ENCODE peak calls at places on chromosome 16, in four cellular contexts. One of them, this sample, is unnamed.

GRCh38 chr16:66746682-66747081 is 4.7 kb downstream of the DYNC1LI2 start:
- DNase-seq in IMR-90: no peak
- DNase-seq in stomach: no peak
- DNase-seq in ovary: no peak
- DNase-seq in this sample: no peak

GRCh38 chr16:23256440-23256839 is 45.7 kb upstream of the SCNN1B start:
- DNase-seq in stomach: no peak
- DNase-seq in IMR-90: no peak
- DNase-seq in ovary: no peak
- DNase-seq in this sample: no peak

GRCh38 chr16:53071748-53072301 is 17.0 kb downstream of the CHD9 start:
- DNase-seq in IMR-90: no peak
- DNase-seq in ovary: peak
- DNase-seq in stomach: no peak
- DNase-seq in this sample: peak

GRCh38 chr16:87160752-87161337 is 156.3 kb downstream of the C16orf95 start:
- DNase-seq in ovary: no peak
- DNase-seq in IMR-90: no peak
- DNase-seq in stomach: no peak
- DNase-seq in this sample: no peak

GRCh38 chr16:56780646-56781045 is 50.7 kb downstream of the NUP93 start:
- DNase-seq in ovary: no peak
- DNase-seq in stomach: no peak
- DNase-seq in IMR-90: no peak
- DNase-seq in this sample: no peak

GRCh38 chr16:11201498-11202259 is 54.3 kb downstream of the SOCS1 start:
- DNase-seq in IMR-90: peak
- DNase-seq in stomach: peak
- DNase-seq in ovary: no peak
- DNase-seq in this sample: peak

GRCh38 chr16:88633684-88634140 is 4.7 kb upstream of the IL17C start:
- DNase-seq in ovary: no peak
- DNase-seq in IMR-90: peak
- DNase-seq in stomach: peak
- DNase-seq in this sample: peak

GRCh38 chr16:8458481-8458880 is 131.8 kb downstream of the TMEM114 start:
- DNase-seq in IMR-90: no peak
- DNase-seq in stomach: no peak
- DNase-seq in ovary: no peak
- DNase-seq in this sample: no peak

GRCh38 chr16:57679768-57680167 is 11.7 kb downstream of the ADGRG3 start:
- DNase-seq in stomach: no peak
- DNase-seq in ovary: no peak
- DNase-seq in IMR-90: no peak
- DNase-seq in this sample: no peak

GRCh38 chr16:27285676-27286196 is 17.2 kb upstream of the NSMCE1 start:
- DNase-seq in IMR-90: no peak
- DNase-seq in stomach: no peak
- DNase-seq in ovary: no peak
- DNase-seq in this sample: no peak

DNA sequence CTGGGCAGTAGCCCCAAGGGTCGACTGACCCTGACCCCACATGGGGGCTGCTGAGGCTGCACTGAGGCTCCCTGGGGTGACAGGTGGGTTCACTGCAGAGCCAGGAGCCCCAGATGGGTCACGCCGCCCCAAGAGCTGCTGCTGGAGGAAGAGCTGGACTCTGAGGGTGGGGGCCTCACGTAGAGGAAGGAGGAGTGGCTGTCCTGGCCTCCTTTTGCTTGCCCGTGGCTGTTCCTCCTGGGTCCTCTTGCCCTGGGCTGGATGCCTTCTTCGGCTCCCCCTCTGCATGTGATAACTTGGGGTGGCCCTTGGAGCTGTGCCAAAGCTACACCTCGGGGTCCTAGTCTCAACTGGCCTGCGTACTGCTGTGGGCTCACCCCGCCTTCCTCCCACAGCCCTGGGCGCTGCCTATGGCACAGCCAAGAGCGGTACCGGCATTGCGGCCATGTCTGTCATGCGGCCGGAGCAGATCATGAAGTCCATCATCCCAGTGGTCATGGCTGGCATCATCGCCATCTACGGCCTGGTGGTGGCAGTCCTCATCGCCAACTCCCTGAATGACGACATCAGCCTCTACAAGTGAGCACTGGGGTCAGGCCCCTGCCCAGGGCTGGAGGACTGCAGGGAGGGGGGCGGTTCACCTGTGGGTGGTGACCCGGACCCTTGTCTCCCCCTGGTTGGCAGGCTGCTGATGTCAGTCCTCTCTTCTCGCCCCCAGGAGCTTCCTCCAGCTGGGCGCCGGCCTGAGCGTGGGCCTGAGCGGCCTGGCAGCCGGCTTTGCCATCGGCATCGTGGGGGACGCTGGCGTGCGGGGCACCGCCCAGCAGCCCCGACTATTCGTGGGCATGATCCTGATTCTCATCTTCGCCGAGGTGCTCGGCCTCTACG is 1.1 kb upstream of the AMDHD2 start:
- DNase-seq in ovary: no peak
- DNase-seq in IMR-90: no peak
- DNase-seq in stomach: no peak
- DNase-seq in this sample: no peak
- H3K4me3 ChIP-seq in ovary: peak
- H3K4me3 ChIP-seq in IMR-90: no peak
- H3K4me3 ChIP-seq in stomach: peak
- H3K4me3 ChIP-seq in this sample: no peak

GRCh38 chr16:69859105-69859969 is 91.8 kb upstream of the CLEC18A start:
- DNase-seq in ovary: no peak
- DNase-seq in stomach: peak
- DNase-seq in IMR-90: no peak
- DNase-seq in this sample: no peak
- TF ChIP-seq CTCF in ovary: no peak
- TF ChIP-seq CTCF in stomach: peak
- TF ChIP-seq CTCF in IMR-90: peak
- TF ChIP-seq CTCF in this sample: peak

DNA sequence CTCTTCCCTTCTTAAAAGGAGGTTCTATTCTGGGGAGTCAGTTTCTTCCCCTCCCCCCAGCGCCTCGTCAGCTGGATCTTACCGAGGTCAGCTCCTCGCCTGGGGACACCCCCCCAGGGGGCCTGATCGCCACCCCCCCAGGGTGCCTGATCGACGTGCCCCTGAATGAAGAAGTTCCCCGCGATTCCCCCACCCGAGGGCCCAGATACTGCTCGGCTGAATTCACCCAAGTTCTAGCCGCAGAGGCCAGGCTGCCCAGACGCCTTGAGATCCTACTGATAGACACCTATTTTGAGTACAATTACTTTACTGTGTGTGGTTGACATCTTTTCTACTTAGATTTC is 1.4 kb downstream of the RAB11FIP3 start:
- DNase-seq in IMR-90: no peak
- DNase-seq in ovary: peak
- DNase-seq in stomach: no peak
- DNase-seq in this sample: no peak
- H3K4me3 ChIP-seq in IMR-90: peak
- H3K4me3 ChIP-seq in ovary: peak
- H3K4me3 ChIP-seq in stomach: peak
- H3K4me3 ChIP-seq in this sample: peak

GRCh38 chr16:64983983-64984382 is 137.9 kb downstream of the CDH11 start:
- DNase-seq in ovary: peak
- DNase-seq in IMR-90: peak
- DNase-seq in stomach: no peak
- DNase-seq in this sample: peak
- TF ChIP-seq CTCF in ovary: no peak
- TF ChIP-seq CTCF in IMR-90: peak
- TF ChIP-seq CTCF in stomach: no peak
- TF ChIP-seq CTCF in this sample: peak